ENCODE peak calls at places on chromosomes 11 and 22, in four cellular contexts. Q is right atrium auricular region, W is cardiac muscle cell, J is A549. I is an unnamed sample.

GRCh38 chr11:130120045-130120444 is 39.5 kb upstream of the ST14 start:
- DNase-seq in J (no peak), Q (no peak), W (no peak), I (peak; percentile 67)

GRCh38 chr11:127624455-127624854 is 623.9 kb upstream of the KIRREL3 start:
- DNase-seq in J (no peak), W (no peak), Q (no peak), I (no peak)

GRCh38 chr11:69546735-69547370 is 65.4 kb downstream of the LINC01488 start:
- DNase-seq in J (no peak), Q (no peak), W (no peak), I (peak; percentile 26)

GRCh38 chr11:92709329-92709728 is 260.1 kb upstream of the MTNR1B start:
- DNase-seq in Q (no peak), J (no peak), W (no peak), I (no peak)

GRCh38 chr22:44305888-44306287 is 6.9 kb downstream of the SHISAL1 start:
- DNase-seq in Q (no peak), J (no peak), W (no peak), I (no peak)

GRCh38 chr11:8865304-8865703 is 45.7 kb upstream of the AKIP1 start:
- DNase-seq in Q (no peak), W (no peak), J (no peak), I (no peak)

GRCh38 chr11:74397531-74398243 is 546 bp downstream of the PGM2L1 start:
- DNase-seq in W (peak; percentile 36), Q (no peak), J (peak; percentile 86), I (peak; percentile 77)

GRCh38 chr22:24437820-24438328 is 10.5 kb downstream of the ADORA2A start:
- DNase-seq in J (no peak), Q (no peak), W (no peak), I (no peak)

GRCh38 chr11:119864836-119865235 is 135.8 kb upstream of the NECTIN1 start:
- DNase-seq in W (no peak), J (no peak), Q (no peak), I (no peak)

GRCh38 chr11:13242564-13242963 is 35.0 kb upstream of the BMAL1 start:
- DNase-seq in Q (no peak), W (no peak), J (no peak), I (no peak)

GRCh38 chr11:128624269-128625170 is 37.2 kb upstream of the ETS1 start:
- DNase-seq in J (no peak), W (no peak), Q (no peak), I (peak; percentile 19)

GRCh38 chr11:110249066-110249465 is 47.3 kb downstream of the RDX start:
- DNase-seq in W (no peak), J (no peak), Q (no peak), I (peak; percentile 2)

GRCh38 chr22:17888439-17888838 is 114.2 kb upstream of the BID start:
- DNase-seq in W (no peak), J (no peak), Q (no peak), I (no peak)

GRCh38 chr11:69879734-69880005 is 60.5 kb upstream of the FGF3 start:
- DNase-seq in W (no peak), Q (no peak), J (no peak), I (no peak)

GRCh38 chr11:126329644-126330200 is 25.8 kb upstream of the ST3GAL4 start:
- DNase-seq in Q (no peak), J (no peak), W (no peak), I (no peak)

GRCh38 chr11:77508031-77508430 is 34.1 kb upstream of the PAK1 start:
- DNase-seq in J (no peak), W (no peak), Q (no peak), I (no peak)

GRCh38 chr11:73227571-73228211 is 9.6 kb downstream of the P2RY2 start:
- DNase-seq in J (no peak), Q (no peak), W (no peak), I (peak; percentile 78)

GRCh38 chr22:47195676-47196492 is 433.4 kb downstream of the TBC1D22A start:
- DNase-seq in W (no peak), Q (peak; percentile 49), J (no peak), I (no peak)

GRCh38 chr11:125959511-125959910 is 13.7 kb downstream of the VSIG10L2 start:
- DNase-seq in Q (no peak), J (no peak), W (no peak), I (no peak)

GRCh38 chr11:70468256-70469230 is 70.2 kb downstream of the CTTN start:
- DNase-seq in Q (no peak), W (no peak), J (no peak), I (no peak)

GRCh38 chr11:4560462-4560861 is 15.5 kb downstream of the OR52M1 start:
- DNase-seq in W (no peak), J (no peak), Q (no peak), I (peak; percentile 24)

GRCh38 chr11:73323464-73323863 is 15.4 kb downstream of the ARHGEF17 start:
- DNase-seq in Q (peak; percentile 78), J (no peak), W (peak; percentile 80), I (no peak)

GRCh38 chr11:103108933-103109817 is at the start of gene DYNC2H1:
- DNase-seq in Q (peak; percentile 79), W (peak; percentile 95), J (peak; percentile 72), I (peak; percentile 85)

GRCh38 chr11:122168218-122168617 is 52.2 kb upstream of the BLID start:
- DNase-seq in W (no peak), J (no peak), Q (no peak), I (no peak)
- H3K4me3 ChIP-seq in W (no peak overlapping the region), J (no peak overlapping the region), Q (no peak overlapping the region), I (no peak overlapping the region)

DNA sequence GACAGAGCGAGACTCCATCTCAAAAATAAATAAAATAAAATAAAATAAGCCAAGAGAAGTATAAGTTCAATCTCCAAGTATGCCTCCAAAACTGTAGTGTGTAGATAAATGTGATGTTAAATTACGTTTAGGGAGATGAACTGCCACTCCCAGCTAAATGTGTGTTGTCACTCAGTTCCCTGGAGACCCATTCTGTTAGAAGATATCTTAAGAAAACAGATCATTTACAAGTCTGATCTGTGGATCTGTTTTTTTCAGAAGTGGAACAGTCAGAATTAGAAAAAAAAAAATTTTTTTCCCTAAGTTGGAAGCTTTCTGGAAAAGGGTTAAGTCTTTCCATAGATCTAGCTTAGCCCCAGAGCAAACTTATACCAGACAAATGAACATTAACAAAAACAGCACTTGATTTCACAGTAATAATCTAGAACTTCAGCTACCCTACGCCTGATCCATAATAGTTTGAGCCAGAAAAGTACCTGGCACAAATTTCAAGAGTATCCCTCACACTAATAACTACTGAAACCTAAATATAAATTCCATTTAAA is 18.2 kb downstream of the CELF1 start:
- DNase-seq in Q (no peak), J (no peak), W (no peak), I (no peak)
- H3K27ac ChIP-seq in Q (no peak overlapping the region), J (no peak overlapping the region), W (peak overlapping the region; percentile 55), I (no peak overlapping the region)

GRCh38 chr22:37911273-37911672 is 5.2 kb downstream of the MICALL1 start:
- DNase-seq in Q (no peak), J (no peak), W (no peak), I (no peak)
- H3K4me1 ChIP-seq in Q (peaks cover 35% of the 10 kb centered on the region), J (peaks cover 12% of the 10 kb centered on the region), W (peaks cover 20% of the 10 kb centered on the region), I (no peaks in the 10 kb centered on the region)

GRCh38 chr11:36311926-36312592 is 16.0 kb downstream of the PRR5L start:
- DNase-seq in Q (no peak), W (no peak), J (no peak), I (no peak)
- H3K4me3 ChIP-seq in Q (no peak overlapping the region), W (no peak overlapping the region), J (no peak overlapping the region), I (no peak overlapping the region)

DNA sequence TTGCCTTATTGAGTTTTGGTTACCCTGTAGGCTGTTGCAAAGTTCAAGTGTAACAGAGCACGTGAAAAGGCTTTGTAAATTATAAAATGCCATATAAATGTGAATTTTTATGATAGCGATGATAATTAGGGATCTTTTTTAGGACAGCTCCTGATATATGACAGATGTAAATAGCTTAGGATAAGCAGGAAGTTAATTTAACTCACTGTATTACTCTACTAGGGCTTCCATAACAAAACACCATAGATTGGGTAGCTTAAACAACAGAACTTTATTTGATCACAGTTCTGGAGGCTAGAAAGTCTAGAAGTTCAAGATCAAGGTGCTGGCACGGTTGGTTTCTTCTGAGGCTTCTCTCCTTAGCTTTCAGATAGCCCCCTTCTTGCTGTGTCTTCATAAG is 17.0 kb upstream of the PDE3B start:
- DNase-seq in W (no peak), J (no peak), Q (no peak), I (no peak)
- H3K27ac ChIP-seq in W (no peak overlapping the region), J (no peak overlapping the region), Q (no peak overlapping the region), I (no peak overlapping the region)

DNA sequence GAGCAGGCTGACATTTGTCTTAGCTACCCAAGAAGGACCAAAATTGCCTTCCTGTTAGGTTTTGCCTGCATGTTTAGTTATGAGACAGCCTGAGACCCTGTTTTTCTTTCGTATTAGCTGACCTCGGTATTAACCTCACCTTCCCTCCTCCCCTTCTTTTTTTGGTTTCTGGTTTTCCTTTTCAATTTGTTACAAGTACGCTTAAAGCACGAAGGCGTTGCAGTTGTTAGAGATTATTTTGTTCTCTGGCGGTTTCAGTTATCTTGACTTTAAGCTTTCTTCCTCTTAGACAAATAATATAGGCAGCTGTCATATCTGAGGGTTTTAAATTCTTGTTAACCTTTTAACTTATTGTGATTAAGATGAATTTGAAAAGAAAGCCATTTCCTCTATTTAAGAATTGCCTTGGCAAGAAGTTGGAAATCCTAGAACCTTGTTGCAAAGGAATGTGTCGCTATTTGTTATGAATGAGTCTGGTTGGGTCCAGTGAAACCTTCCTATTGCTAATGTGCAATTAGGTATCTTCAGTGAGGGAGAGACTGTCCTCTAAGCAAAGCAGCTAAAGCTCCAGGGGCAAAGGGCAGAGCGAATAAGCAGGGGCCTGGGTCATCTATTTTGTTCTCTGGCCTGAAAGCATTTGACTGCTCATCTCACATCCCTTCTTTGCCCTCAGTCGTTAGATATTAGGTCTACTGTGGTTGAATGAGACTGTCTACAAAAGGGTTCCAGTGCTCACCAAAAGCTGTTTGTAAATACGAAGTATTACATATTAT is 45.8 kb downstream of the PACS1 start:
- DNase-seq in W (no peak), J (no peak), Q (no peak), I (peak; percentile 56)
- H3K4me1 ChIP-seq in W (peaks cover 48% of the 10 kb centered on the region), J (peaks cover 95% of the 10 kb centered on the region), Q (peaks cover 59% of the 10 kb centered on the region), I (peaks cover 17% of the 10 kb centered on the region)

GRCh38 chr11:65915101-65915820 is 3.6 kb downstream of the C11orf68 start:
- DNase-seq in J (no peak), Q (no peak), W (no peak), I (no peak)

GRCh38 chr11:65915821-65916251 is 3.0 kb downstream of the C11orf68 start:
- DNase-seq in W (no peak), Q (peak; percentile 96), J (peak; percentile 98), I (no peak)

GRCh38 chr11:65917434-65918210 is 1.2 kb downstream of the C11orf68 start:
- DNase-seq in J (no peak), W (no peak), Q (no peak), I (no peak)

GRCh38 chr11:65917077-65917433 is 1.8 kb downstream of the C11orf68 start:
- DNase-seq in J (no peak), W (no peak), Q (no peak), I (no peak)

GRCh38 chr11:65916391-65916790 is 2.5 kb downstream of the C11orf68 start:
- DNase-seq in J (no peak), Q (no peak), W (no peak), I (no peak)
- H3K4me3 ChIP-seq in J (peak overlapping the region; percentile 9), Q (no peak overlapping the region), W (no peak overlapping the region), I (no peak overlapping the region)

DNA sequence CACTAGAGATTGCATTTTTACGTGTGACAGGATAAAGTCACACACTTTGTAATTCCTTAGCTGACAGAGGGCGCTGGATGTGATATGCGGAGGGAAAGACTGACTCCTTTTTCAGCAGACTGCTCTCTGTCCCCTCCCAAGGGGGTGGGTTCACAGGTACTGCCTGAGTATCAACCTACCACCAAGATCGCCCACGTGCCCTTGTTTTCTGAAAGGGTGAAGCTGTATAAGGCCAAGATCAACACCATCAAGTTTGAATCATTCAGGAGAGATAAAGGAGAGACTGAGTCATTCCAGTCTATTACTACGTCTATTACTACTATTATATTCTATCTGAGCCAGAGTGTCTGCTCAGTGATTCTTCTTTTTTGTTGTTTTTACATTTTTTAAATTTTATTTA is 30.7 kb downstream of the BUD13 start:
- DNase-seq in J (no peak), W (no peak), Q (no peak), I (no peak)
- H3K27ac ChIP-seq in J (no peak overlapping the region), W (peak overlapping the region; percentile 86), Q (no peak overlapping the region), I (no peak overlapping the region)

I was measured in small intestine.